ENCODE peak calls at places on chromosomes 3 and 15, in five cellular contexts. One of them, this sample, is unnamed.

GRCh38 chr3:44954289-44954688 is 21.7 kb downstream of the ZDHHC3 start:
- DNase-seq in neural progenitor cell: no peak
- DNase-seq in SK-N-SH: no peak
- DNase-seq in PC-9: no peak
- DNase-seq in MM.1S: no peak
- DNase-seq in this sample: no peak

GRCh38 chr15:80743189-80743833 is 35.9 kb upstream of the CEMIP start:
- DNase-seq in neural progenitor cell: no peak
- DNase-seq in SK-N-SH: no peak
- DNase-seq in PC-9: peak; percentile 3
- DNase-seq in MM.1S: no peak
- DNase-seq in this sample: no peak

GRCh38 chr15:56782306-56782705 is 49.0 kb upstream of the ZNF280D start:
- DNase-seq in neural progenitor cell: no peak
- DNase-seq in SK-N-SH: no peak
- DNase-seq in PC-9: no peak
- DNase-seq in MM.1S: no peak
- DNase-seq in this sample: no peak

GRCh38 chr3:44970916-44971490 is 5.0 kb downstream of the ZDHHC3 start:
- DNase-seq in neural progenitor cell: no peak
- DNase-seq in SK-N-SH: no peak
- DNase-seq in PC-9: no peak
- DNase-seq in MM.1S: no peak
- DNase-seq in this sample: no peak

GRCh38 chr3:165279471-165279870 is 83.3 kb upstream of the SLITRK3 start:
- DNase-seq in neural progenitor cell: no peak
- DNase-seq in SK-N-SH: no peak
- DNase-seq in PC-9: no peak
- DNase-seq in MM.1S: no peak
- DNase-seq in this sample: no peak

GRCh38 chr15:25136119-25136518 is 181.3 kb downstream of the SNRPN start:
- DNase-seq in neural progenitor cell: peak; percentile 57
- DNase-seq in SK-N-SH: peak; percentile 2
- DNase-seq in PC-9: no peak
- DNase-seq in MM.1S: no peak
- DNase-seq in this sample: peak; percentile 54

GRCh38 chr3:72131899-72132298 is 347.0 kb upstream of the PROK2 start:
- DNase-seq in neural progenitor cell: no peak
- DNase-seq in SK-N-SH: no peak
- DNase-seq in PC-9: no peak
- DNase-seq in MM.1S: no peak
- DNase-seq in this sample: no peak

GRCh38 chr15:48358229-48358641 is 27.0 kb downstream of the DUT start:
- DNase-seq in neural progenitor cell: peak; percentile 32
- DNase-seq in SK-N-SH: peak; percentile 32
- DNase-seq in PC-9: no peak
- DNase-seq in MM.1S: peak; percentile 53
- DNase-seq in this sample: peak; percentile 74

GRCh38 chr3:143865302-143865701 is 17.0 kb upstream of the SLC9A9 start:
- DNase-seq in neural progenitor cell: no peak
- DNase-seq in SK-N-SH: no peak
- DNase-seq in PC-9: no peak
- DNase-seq in MM.1S: no peak
- DNase-seq in this sample: no peak

GRCh38 chr3:94593531-94594150 is 530.8 kb downstream of the NSUN3 start:
- DNase-seq in neural progenitor cell: no peak
- DNase-seq in SK-N-SH: no peak
- DNase-seq in PC-9: no peak
- DNase-seq in MM.1S: no peak
- DNase-seq in this sample: no peak

GRCh38 chr3:106140471-106140870 is 271.7 kb upstream of the CBLB start:
- DNase-seq in neural progenitor cell: no peak
- DNase-seq in SK-N-SH: no peak
- DNase-seq in PC-9: no peak
- DNase-seq in MM.1S: no peak
- DNase-seq in this sample: no peak

GRCh38 chr3:30188713-30189112 is 417.7 kb upstream of the TGFBR2 start:
- DNase-seq in neural progenitor cell: no peak
- DNase-seq in SK-N-SH: no peak
- DNase-seq in PC-9: peak; percentile 43
- DNase-seq in MM.1S: no peak
- DNase-seq in this sample: peak; percentile 20

GRCh38 chr3:32374788-32375595 is 16.7 kb upstream of the CMTM7 start:
- DNase-seq in neural progenitor cell: peak; percentile 79
- DNase-seq in SK-N-SH: peak; percentile 53
- DNase-seq in PC-9: peak; percentile 44
- DNase-seq in MM.1S: peak; percentile 75
- DNase-seq in this sample: peak; percentile 70

GRCh38 chr3:142914286-142914811 is 25.5 kb upstream of the PCOLCE2 start:
- DNase-seq in neural progenitor cell: no peak
- DNase-seq in SK-N-SH: no peak
- DNase-seq in PC-9: no peak
- DNase-seq in MM.1S: no peak
- DNase-seq in this sample: no peak

DNA sequence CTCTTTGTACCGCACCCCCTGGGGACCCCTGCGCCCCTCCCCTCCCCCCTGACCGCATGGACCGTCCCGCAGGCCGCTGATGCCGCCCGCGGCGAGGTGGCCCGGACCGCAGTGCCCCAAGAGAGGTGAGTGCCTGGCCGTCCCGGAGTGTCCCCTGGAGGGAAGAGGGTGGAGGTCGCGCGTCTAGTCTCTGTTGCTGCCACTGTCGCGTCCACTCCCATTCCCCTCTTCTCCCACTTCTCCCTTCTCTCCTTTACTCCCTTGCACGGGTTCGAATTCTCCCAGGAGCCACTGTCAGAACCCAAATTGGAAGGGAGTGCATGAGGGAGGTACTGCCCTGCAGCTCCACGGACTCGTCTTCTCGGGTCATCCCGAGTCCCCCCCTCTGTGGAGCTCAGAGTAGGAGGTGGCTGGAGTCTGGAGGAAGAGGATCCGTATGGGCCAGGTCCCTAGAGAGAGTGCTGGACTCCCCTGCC is 754 bp downstream of the CSK start:
- DNase-seq in neural progenitor cell: no peak
- DNase-seq in SK-N-SH: no peak
- DNase-seq in PC-9: no peak
- DNase-seq in MM.1S: no peak
- DNase-seq in this sample: peak; percentile 40
- H3F3A ChIP-seq in neural progenitor cell: no peaks in the 10 kb centered on the region
- H3F3A ChIP-seq in SK-N-SH: peaks cover 3% of the 10 kb centered on the region
- H3F3A ChIP-seq in PC-9: peaks cover 7% of the 10 kb centered on the region
- H3F3A ChIP-seq in MM.1S: peaks cover 85% of the 10 kb centered on the region
- H3F3A ChIP-seq in this sample: no peaks in the 10 kb centered on the region

DNA sequence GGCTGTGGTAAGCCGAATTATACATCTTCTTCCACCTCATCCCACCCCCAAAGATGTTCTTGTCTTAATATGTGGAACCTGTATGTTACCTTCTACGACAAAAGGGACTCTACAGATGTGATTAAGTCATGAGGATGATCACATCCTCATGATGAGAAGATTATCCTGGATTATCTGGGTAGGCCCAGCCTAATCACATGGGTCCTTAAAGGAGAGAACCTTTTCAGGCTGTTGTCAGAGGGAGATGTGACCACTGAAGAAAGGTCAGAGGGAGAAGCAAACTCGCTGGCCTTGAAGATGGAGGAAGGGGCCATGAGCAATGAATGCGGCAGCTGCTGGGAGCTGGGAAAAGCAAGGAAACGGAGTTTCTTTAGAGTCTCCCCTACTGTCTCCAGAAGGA is 12.9 kb upstream of the SCG3 start:
- DNase-seq in neural progenitor cell: no peak
- DNase-seq in SK-N-SH: no peak
- DNase-seq in PC-9: no peak
- DNase-seq in MM.1S: no peak
- DNase-seq in this sample: no peak
- H3K4me3 ChIP-seq in neural progenitor cell: no peak overlapping the region
- H3K4me3 ChIP-seq in SK-N-SH: no peak overlapping the region
- H3K4me3 ChIP-seq in PC-9: no peak overlapping the region
- H3K4me3 ChIP-seq in MM.1S: no peak overlapping the region
- H3K4me3 ChIP-seq in this sample: no peak overlapping the region

GRCh38 chr15:60471314-60471713 is 7.6 kb downstream of the ICE2 start:
- DNase-seq in neural progenitor cell: no peak
- DNase-seq in SK-N-SH: peak; percentile 21
- DNase-seq in PC-9: no peak
- DNase-seq in MM.1S: no peak
- DNase-seq in this sample: peak; percentile 33
- H3F3A ChIP-seq in neural progenitor cell: peaks cover 9% of the 10 kb centered on the region
- H3F3A ChIP-seq in SK-N-SH: peaks cover 6% of the 10 kb centered on the region
- H3F3A ChIP-seq in PC-9: no peaks in the 10 kb centered on the region
- H3F3A ChIP-seq in MM.1S: no peaks in the 10 kb centered on the region
- H3F3A ChIP-seq in this sample: no peaks in the 10 kb centered on the region

DNA sequence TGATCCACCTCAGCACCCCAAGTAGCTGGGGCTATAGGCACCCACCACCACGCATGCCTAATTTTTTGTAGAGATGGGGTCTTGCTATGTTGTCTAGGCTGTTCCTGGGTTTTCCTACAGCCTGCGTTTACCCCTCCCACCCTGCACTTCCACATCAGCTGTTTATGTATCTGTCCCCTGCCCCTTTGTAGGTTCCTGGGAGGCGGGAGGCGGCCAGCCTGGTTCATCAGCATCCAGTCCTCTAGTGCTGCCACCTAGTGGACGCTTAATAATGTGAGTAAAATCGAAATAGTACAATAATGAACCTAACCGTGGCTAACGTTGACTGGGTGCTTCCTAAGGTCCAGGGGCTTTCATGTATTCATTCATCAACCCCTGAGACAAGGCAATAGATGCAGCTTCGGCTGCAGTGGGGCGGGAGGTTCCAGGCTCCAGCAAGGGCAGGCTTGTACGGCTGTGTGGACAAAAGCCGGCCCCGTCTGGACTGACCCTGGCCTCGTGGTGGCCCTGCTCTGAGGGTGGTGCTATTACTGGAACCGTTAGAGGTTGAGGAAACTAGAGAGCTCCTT is 1.2 kb upstream of the LCTL start:
- DNase-seq in neural progenitor cell: peak; percentile 93
- DNase-seq in SK-N-SH: peak; percentile 87
- DNase-seq in PC-9: peak; percentile 43
- DNase-seq in MM.1S: peak; percentile 59
- DNase-seq in this sample: peak; percentile 80
- H3K4me3 ChIP-seq in neural progenitor cell: no peak overlapping the region
- H3K4me3 ChIP-seq in SK-N-SH: peak overlapping the region; percentile 24
- H3K4me3 ChIP-seq in PC-9: no peak overlapping the region
- H3K4me3 ChIP-seq in MM.1S: no peak overlapping the region
- H3K4me3 ChIP-seq in this sample: no peak overlapping the region

GRCh38 chr3:188242426-188243123 is 88.6 kb downstream of the LPP start:
- DNase-seq in neural progenitor cell: no peak
- DNase-seq in SK-N-SH: no peak
- DNase-seq in PC-9: no peak
- DNase-seq in MM.1S: no peak
- DNase-seq in this sample: no peak

GRCh38 chr3:188241072-188241471 is 87.1 kb downstream of the LPP start:
- DNase-seq in neural progenitor cell: no peak
- DNase-seq in SK-N-SH: no peak
- DNase-seq in PC-9: no peak
- DNase-seq in MM.1S: no peak
- DNase-seq in this sample: no peak

GRCh38 chr3:188243124-188243795 is 89.3 kb downstream of the LPP start:
- DNase-seq in neural progenitor cell: no peak
- DNase-seq in SK-N-SH: no peak
- DNase-seq in PC-9: no peak
- DNase-seq in MM.1S: no peak
- DNase-seq in this sample: peak; percentile 25

GRCh38 chr3:188240189-188240981 is 86.4 kb downstream of the LPP start:
- DNase-seq in neural progenitor cell: peak; percentile 17
- DNase-seq in SK-N-SH: no peak
- DNase-seq in PC-9: no peak
- DNase-seq in MM.1S: no peak
- DNase-seq in this sample: no peak

GRCh38 chr3:188241883-188242282 is 87.9 kb downstream of the LPP start:
- DNase-seq in neural progenitor cell: no peak
- DNase-seq in SK-N-SH: no peak
- DNase-seq in PC-9: no peak
- DNase-seq in MM.1S: no peak
- DNase-seq in this sample: peak; percentile 26
- H3F3A ChIP-seq in neural progenitor cell: no peaks in the 10 kb centered on the region
- H3F3A ChIP-seq in SK-N-SH: peaks cover 41% of the 10 kb centered on the region
- H3F3A ChIP-seq in PC-9: peaks cover 24% of the 10 kb centered on the region
- H3F3A ChIP-seq in MM.1S: no peaks in the 10 kb centered on the region
- H3F3A ChIP-seq in this sample: peaks cover 51% of the 10 kb centered on the region

GRCh38 chr15:26867199-26868007 is 541 bp downstream of the GABRA5 start:
- DNase-seq in neural progenitor cell: peak; percentile 54
- DNase-seq in SK-N-SH: peak; percentile 71
- DNase-seq in PC-9: no peak
- DNase-seq in MM.1S: no peak
- DNase-seq in this sample: peak; percentile 41
- H3K4me3 ChIP-seq in neural progenitor cell: peak overlapping the region; percentile 63
- H3K4me3 ChIP-seq in SK-N-SH: no peak overlapping the region
- H3K4me3 ChIP-seq in PC-9: no peak overlapping the region
- H3K4me3 ChIP-seq in MM.1S: no peak overlapping the region
- H3K4me3 ChIP-seq in this sample: peak overlapping the region; percentile 40

DNA sequence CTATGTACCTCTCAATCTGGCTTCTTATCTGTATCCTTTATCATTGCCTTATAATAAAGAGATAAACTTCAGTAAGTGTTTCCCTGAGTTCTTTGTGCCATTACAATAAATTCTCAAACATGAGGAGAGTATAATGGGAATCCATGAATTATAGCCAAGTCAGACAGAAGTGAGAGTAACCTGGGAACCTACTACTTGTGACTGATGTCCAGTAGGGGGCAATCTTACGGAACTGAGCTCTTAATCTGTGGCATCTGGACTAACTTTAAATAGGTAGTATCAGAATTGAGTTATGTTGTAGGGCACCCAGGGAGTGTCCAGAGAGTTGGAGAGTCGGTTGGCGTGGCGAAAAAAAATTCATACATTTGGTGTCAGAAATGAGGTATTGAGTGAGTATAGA is 542.6 kb downstream of the ZBBX start:
- DNase-seq in neural progenitor cell: peak; percentile 66
- DNase-seq in SK-N-SH: peak; percentile 24
- DNase-seq in PC-9: no peak
- DNase-seq in MM.1S: peak; percentile 67
- DNase-seq in this sample: no peak
- H3F3A ChIP-seq in neural progenitor cell: no peaks in the 10 kb centered on the region
- H3F3A ChIP-seq in SK-N-SH: no peaks in the 10 kb centered on the region
- H3F3A ChIP-seq in PC-9: no peaks in the 10 kb centered on the region
- H3F3A ChIP-seq in MM.1S: no peaks in the 10 kb centered on the region
- H3F3A ChIP-seq in this sample: no peaks in the 10 kb centered on the region

DNA sequence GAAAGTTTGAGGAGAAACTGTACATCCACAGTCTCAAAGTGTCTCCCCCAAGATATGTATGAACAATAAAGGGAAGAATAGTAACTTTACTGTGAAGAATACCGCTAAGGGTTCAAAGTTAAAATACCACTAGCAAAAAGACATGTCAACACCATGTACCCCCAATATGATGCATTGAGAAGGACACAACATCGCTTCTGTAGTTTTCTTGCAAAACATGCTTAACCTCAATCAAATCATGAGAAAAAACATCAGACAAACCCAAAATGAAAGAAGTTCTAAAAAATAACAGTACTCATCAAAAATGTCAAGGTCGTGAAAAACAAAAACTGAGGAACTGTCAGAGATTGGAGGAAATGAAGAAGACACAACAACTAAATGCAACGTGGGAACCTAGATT is 3.6 kb downstream of the HERC1 start:
- DNase-seq in neural progenitor cell: no peak
- DNase-seq in SK-N-SH: no peak
- DNase-seq in PC-9: no peak
- DNase-seq in MM.1S: no peak
- DNase-seq in this sample: no peak
- H3K4me3 ChIP-seq in neural progenitor cell: no peak overlapping the region
- H3K4me3 ChIP-seq in SK-N-SH: no peak overlapping the region
- H3K4me3 ChIP-seq in PC-9: no peak overlapping the region
- H3K4me3 ChIP-seq in MM.1S: no peak overlapping the region
- H3K4me3 ChIP-seq in this sample: no peak overlapping the region